ENCODE peak calls at places on chromosome 22, in five cellular contexts. I, Q, C, F and X are unnamed samples.
A peak's percentile ranks its signal among the peaks of the same experiment; 100 is the strongest.

GRCh38 chr22:22884010-22884887 is 3.4 kb upstream of the IGLL5 start:
- DNase-seq in I (peak; percentile 61), F (peak; percentile 69), C (peak; percentile 65), Q (peak; percentile 55), X (peak; percentile 78)

GRCh38 chr22:46996595-46997310 is 234.3 kb downstream of the TBC1D22A start:
- DNase-seq in C (peak; percentile 32), I (no peak), F (peak; percentile 11), Q (no peak), X (peak; percentile 12)

GRCh38 chr22:36922097-36922608 is 8.7 kb downstream of the CSF2RB start:
- DNase-seq in F (no peak), Q (no peak), C (peak; percentile 8), I (no peak), X (no peak)

GRCh38 chr22:31957970-31958594 is 13.7 kb downstream of the YWHAH start:
- DNase-seq in C (no peak), Q (no peak), F (no peak), I (no peak), X (no peak)

GRCh38 chr22:17303840-17304779 is 65.2 kb upstream of the CECR2 start:
- DNase-seq in F (no peak), C (no peak), I (no peak), Q (peak; percentile 46), X (no peak)

GRCh38 chr22:50476819-50477344 is 2.0 kb upstream of the SBF1 start:
- DNase-seq in C (no peak), Q (no peak), F (no peak), I (no peak), X (no peak)

GRCh38 chr22:20026996-20027601 is 6.2 kb downstream of the TANGO2 start:
- DNase-seq in Q (no peak), I (no peak), C (no peak), F (no peak), X (no peak)

GRCh38 chr22:34736081-34736480 is 329.9 kb upstream of the ISX start:
- DNase-seq in I (no peak), C (no peak), F (no peak), Q (no peak), X (no peak)

GRCh38 chr22:41380993-41381328 is 781 bp upstream of the TEF start:
- DNase-seq in F (peak; percentile 37), C (peak; percentile 73), I (no peak), Q (no peak), X (no peak)

GRCh38 chr22:23071163-23072034 is 1.1 kb downstream of the GNAZ start:
- DNase-seq in F (no peak), Q (no peak), I (no peak), C (no peak), X (no peak)

GRCh38 chr22:31148516-31148915 is 8.2 kb upstream of the PLA2G3 start:
- DNase-seq in I (no peak), Q (no peak), F (no peak), C (peak; percentile 59), X (no peak)

GRCh38 chr22:25448435-25449051 is 115.9 kb upstream of the GRK3 start:
- DNase-seq in I (no peak), F (peak; percentile 7), Q (no peak), C (peak; percentile 27), X (peak; percentile 12)

GRCh38 chr22:38799265-38800002 is 5.5 kb upstream of the DNAL4 start:
- DNase-seq in F (no peak), Q (no peak), C (no peak), I (no peak), X (no peak)

GRCh38 chr22:24191381-24191841 is 10.1 kb downstream of the SUSD2 start:
- DNase-seq in C (no peak), F (no peak), I (no peak), Q (no peak), X (no peak)

GRCh38 chr22:46373838-46374662 is 38.5 kb downstream of the TRMU start:
- DNase-seq in F (no peak), I (no peak), Q (no peak), C (peak; percentile 15), X (no peak)

GRCh38 chr22:43889366-43890253 is 2.2 kb downstream of the PNPLA5 start:
- DNase-seq in I (no peak), F (no peak), Q (no peak), C (no peak), X (no peak)

GRCh38 chr22:17606472-17606871 is 22.1 kb downstream of the ATP6V1E1 start:
- DNase-seq in C (no peak), Q (no peak), F (no peak), I (no peak), X (no peak)

GRCh38 chr22:23035557-23036277 is 34.6 kb upstream of the GNAZ start:
- DNase-seq in Q (no peak), I (no peak), F (no peak), C (no peak), X (no peak)

GRCh38 chr22:39220897-39221850 is 23.6 kb downstream of the PDGFB start:
- DNase-seq in C (peak; percentile 5), Q (no peak), F (no peak), I (no peak), X (no peak)

GRCh38 chr22:17518379-17518778 is 44.9 kb upstream of the SLC25A18 start:
- DNase-seq in C (no peak), I (no peak), Q (no peak), F (no peak), X (no peak)

GRCh38 chr22:35021166-35021565 is 44.8 kb upstream of the ISX start:
- DNase-seq in I (no peak), F (no peak), C (no peak), Q (no peak), X (no peak)

GRCh38 chr22:45805413-45805812 is 133.8 kb downstream of the ATXN10 start:
- DNase-seq in F (no peak), Q (no peak), I (no peak), C (peak; percentile 35), X (no peak)

GRCh38 chr22:46965552-46966494 is 203.4 kb downstream of the TBC1D22A start:
- DNase-seq in I (no peak), F (no peak), C (no peak), Q (no peak), X (no peak)

GRCh38 chr22:45768490-45768889 is 96.9 kb downstream of the ATXN10 start:
- DNase-seq in F (no peak), C (no peak), Q (no peak), I (no peak), X (no peak)